ENCODE peak calls at places on chromosomes 1 and 21, in nine cellular contexts. M is cardiac fibroblast; F is GM19239; N is GM12891; I is occipital lobe; T is stimulated activated CD8-positive, alpha-beta memory T cell treated with anti-CD3 and anti-CD28 coated beads, Interleukin-12 subunit alpha, Interleukin-12 subunit beta, amount 100 ng/mL, for 1 hour; H is GM13976; L is DND-41; D is mesendoderm. B is an unnamed sample.

GRCh38 chr1:88175631-88176226 is 508.3 kb upstream of the PKN2 start:
- DNase-seq in M (peak; percentile 14), F (no peak), N (no peak), I (peak; percentile 67), T (no peak), H (no peak), L (no peak), D (no peak), B (peak; percentile 12)

GRCh38 chr1:211326528-211327340 is at the start of gene TRAF5:
- DNase-seq in M (peak; percentile 64), F (peak; percentile 59), N (peak; percentile 42), I (no peak), T (no peak), H (peak; percentile 78), L (peak; percentile 63), D (peak; percentile 70), B (peak; percentile 36)

GRCh38 chr1:43573066-43573799 is 42.5 kb downstream of the PTPRF start:
- DNase-seq in M (no peak), F (no peak), N (no peak), I (peak; percentile 19), T (no peak), H (no peak), L (no peak), D (no peak), B (no peak)

GRCh38 chr21:43734830-43735229 is 15.9 kb downstream of the PDXK start:
- DNase-seq in M (peak; percentile 88), F (no peak), N (no peak), I (no peak), T (no peak), H (no peak), L (no peak), D (no peak), B (peak; percentile 63)

GRCh38 chr1:171883844-171884243 is 42.5 kb downstream of the DNM3 start:
- DNase-seq in M (no peak), F (no peak), N (no peak), I (no peak), T (no peak), H (no peak), L (peak; percentile 40), D (no peak), B (no peak)

GRCh38 chr21:25449950-25450349 is 157.3 kb downstream of the MRPL39 start:
- DNase-seq in M (no peak), F (no peak), N (no peak), I (no peak), T (no peak), H (no peak), L (no peak), D (no peak), B (no peak)

GRCh38 chr1:170700842-170701305 is 36.9 kb downstream of the PRRX1 start:
- DNase-seq in M (peak; percentile 53), F (no peak), N (no peak), I (no peak), T (no peak), H (no peak), L (no peak), D (no peak), B (no peak)

GRCh38 chr1:154483941-154484803 is 17.8 kb upstream of the TDRD10 start:
- DNase-seq in M (peak; percentile 87), F (no peak), N (no peak), I (no peak), T (no peak), H (no peak), L (no peak), D (peak; percentile 57), B (no peak)

GRCh38 chr1:244234009-244234643 is 183.0 kb downstream of the ZBTB18 start:
- DNase-seq in M (no peak), F (no peak), N (no peak), I (no peak), T (no peak), H (no peak), L (peak; percentile 14), D (peak; percentile 73), B (no peak)

GRCh38 chr1:46137901-46138300 is 5.5 kb upstream of the PIK3R3 start:
- DNase-seq in M (peak; percentile 54), F (no peak), N (no peak), I (no peak), T (no peak), H (no peak), L (no peak), D (peak; percentile 27), B (no peak)

B was measured in prostate gland.